ENCODE peak calls at places on chromosomes 6 and 20, in four cellular contexts. H is fibroblast of mammary gland, U is K562, J is heart right ventricle. O is an unnamed sample.

GRCh38 chr6:157798851-157799250 is 24.2 kb upstream of the SNX9 start:
- DNase-seq in J (no peak), U (no peak), H (no peak), O (no peak)

GRCh38 chr20:2101057-2101934 is at the start of gene STK35:
- DNase-seq in J (no peak), H (peak), U (no peak), O (no peak)

GRCh38 chr6:42400031-42400760 is 51.5 kb downstream of the TRERF1 start:
- DNase-seq in U (no peak), J (no peak), H (no peak), O (no peak)

GRCh38 chr6:84635081-84635745 is 129.2 kb downstream of the TBX18 start:
- DNase-seq in J (no peak), U (no peak), H (no peak), O (peak)

GRCh38 chr20:33262658-33263065 is 20.4 kb upstream of the BPIFB1 start:
- DNase-seq in J (peak), H (peak), U (peak), O (peak)

GRCh38 chr6:170172825-170173231 is 118.0 kb downstream of the DLL1 start:
- DNase-seq in J (no peak), U (no peak), H (no peak), O (no peak)

GRCh38 chr6:126529605-126530004 is 189.7 kb downstream of the CENPW start:
- DNase-seq in H (peak), U (no peak), J (no peak), O (peak)

GRCh38 chr6:80210618-80211017 is 104.1 kb downstream of the BCKDHB start:
- DNase-seq in U (no peak), J (peak), H (peak), O (peak)

GRCh38 chr20:60228255-60228654 is 270.0 kb downstream of the CDH26 start:
- DNase-seq in U (no peak), H (no peak), J (no peak), O (no peak)

GRCh38 chr6:133590814-133591213 is 298.1 kb upstream of the TCF21 start:
- DNase-seq in U (no peak), H (peak), J (no peak), O (peak)

GRCh38 chr6:130409394-130410095 is 43.7 kb downstream of the TMEM200A start:
- DNase-seq in J (no peak), H (peak), U (no peak), O (peak)

GRCh38 chr20:16674243-16674642 is 55.6 kb upstream of the SNRPB2 start:
- DNase-seq in J (no peak), U (no peak), H (no peak), O (no peak)

GRCh38 chr6:27592107-27592480 is 119.2 kb upstream of the ZNF184 start:
- DNase-seq in U (no peak), J (no peak), H (peak), O (no peak)

GRCh38 chr20:2738734-2739398 is 46.3 kb downstream of the EBF4 start:
- DNase-seq in U (no peak), H (no peak), J (no peak), O (no peak)

GRCh38 chr20:44204156-44204831 is 6.3 kb downstream of the OSER1 start:
- DNase-seq in U (no peak), J (no peak), H (peak), O (peak)

GRCh38 chr6:18742406-18742805 is 355.3 kb downstream of the RNF144B start:
- DNase-seq in H (peak), U (no peak), J (no peak), O (peak)

GRCh38 chr20:37807901-37808751 is 94.8 kb upstream of the VSTM2L start:
- DNase-seq in J (no peak), H (no peak), U (no peak), O (no peak)

GRCh38 chr20:1478566-1478965 is 11.9 kb upstream of the NSFL1C start:
- DNase-seq in J (no peak), H (peak), U (no peak), O (peak)

GRCh38 chr6:122753688-122754056 is 25.8 kb upstream of the FABP7 start:
- DNase-seq in H (peak), J (no peak), U (no peak), O (peak)

GRCh38 chr6:113172531-113172966 is 684.6 kb upstream of the MARCKS start:
- DNase-seq in H (no peak), U (no peak), J (peak), O (no peak)

GRCh38 chr6:12962995-12963394 is 246.4 kb downstream of the PHACTR1 start:
- DNase-seq in J (no peak), H (no peak), U (no peak), O (peak)

GRCh38 chr6:155313602-155314091 is 637 bp downstream of the TFB1M start:
- DNase-seq in J (peak), U (no peak), H (peak), O (peak)

GRCh38 chr6:40805336-40805735 is 218.2 kb upstream of the LRFN2 start:
- DNase-seq in U (no peak), J (no peak), H (no peak), O (no peak)

GRCh38 chr6:134060491-134061106 is 8.2 kb upstream of the SLC2A12 start:
- DNase-seq in J (no peak), U (no peak), H (peak), O (peak)

GRCh38 chr20:61424628-61425420 is 172.8 kb downstream of the CDH4 start:
- DNase-seq in U (no peak), J (no peak), H (no peak), O (no peak)

GRCh38 chr20:45340236-45340847 is 7.9 kb downstream of the SDC4 start:
- DNase-seq in H (no peak), U (no peak), J (no peak), O (no peak)

GRCh38 chr6:45923831-45924391 is 91.7 kb downstream of the CLIC5 start:
- DNase-seq in U (no peak), J (no peak), H (peak), O (peak)

GRCh38 chr6:39843305-39844020 is 51.3 kb downstream of the DAAM2 start:
- DNase-seq in H (peak), J (no peak), U (no peak), O (no peak)

GRCh38 chr6:28081486-28081751 is 1.1 kb downstream of the ZNF165 start:
- DNase-seq in J (no peak), H (no peak), U (no peak), O (no peak)

GRCh38 chr20:62837790-62838458 is 21.1 kb downstream of the COL9A3 start:
- DNase-seq in U (no peak), H (peak), J (no peak), O (peak)

GRCh38 chr6:158031445-158032353 is 50.0 kb downstream of the SYNJ2 start:
- DNase-seq in J (peak), H (peak), U (peak), O (peak)

GRCh38 chr6:168318090-168318489 is 1.5 kb downstream of the DACT2 start:
- DNase-seq in U (no peak), J (no peak), H (no peak), O (no peak)

GRCh38 chr6:168320661-168321060 is 1.1 kb upstream of the DACT2 start:
- DNase-seq in U (no peak), H (no peak), J (no peak), O (no peak)

GRCh38 chr6:168318579-168319278 is 848 bp downstream of the DACT2 start:
- DNase-seq in U (no peak), J (no peak), H (no peak), O (no peak)

GRCh38 chr6:168322966-168323365 is 3.4 kb upstream of the DACT2 start:
- DNase-seq in U (no peak), H (no peak), J (no peak), O (no peak)

DNA sequence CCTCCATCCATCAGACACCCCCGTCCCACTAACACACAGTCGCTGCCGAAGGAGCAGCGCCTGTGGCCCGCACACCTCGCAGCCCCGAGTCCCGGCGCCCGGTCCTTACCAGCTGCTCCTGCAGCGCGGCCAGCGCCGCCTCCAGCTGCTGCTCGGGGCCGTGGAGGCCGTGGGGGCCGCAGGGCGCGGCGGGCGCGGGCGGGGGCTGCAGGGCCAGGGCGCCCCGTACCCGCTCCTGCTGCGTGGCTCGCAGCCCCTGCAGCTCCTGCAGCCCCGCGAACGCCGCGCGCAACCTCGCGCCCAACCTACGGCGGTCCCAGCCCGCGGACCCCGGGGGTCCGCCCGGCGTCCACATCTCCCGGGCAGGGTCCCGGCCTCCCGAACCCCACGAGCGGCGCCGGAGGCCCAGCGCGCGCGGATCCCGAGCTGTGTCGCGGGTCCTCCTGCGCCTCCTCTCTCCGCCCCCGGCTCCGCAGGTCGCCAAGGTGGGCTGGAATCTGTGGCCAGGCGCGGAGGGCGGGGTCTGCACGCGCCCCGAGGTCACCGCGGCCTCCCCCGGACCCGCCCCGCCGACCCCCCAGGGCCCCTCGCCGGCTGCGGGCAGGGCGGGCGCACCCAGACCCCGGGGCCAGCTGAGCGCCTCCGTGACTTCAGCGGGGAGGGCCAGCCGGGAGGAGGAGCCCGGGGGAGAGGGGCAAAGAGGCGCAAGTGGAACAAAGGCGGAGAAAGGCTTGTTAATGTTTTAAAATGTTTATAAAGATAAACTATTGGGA is at the start of gene DACT2:
- DNase-seq in U (no peak), J (no peak), H (no peak), O (no peak)
- H3K4me3 ChIP-seq in U (no peak), J (peak), H (no peak), O (no peak)

GRCh38 chr20:39117486-39117885 is 155.3 kb downstream of the DHX35 start:
- DNase-seq in U (no peak), J (no peak), H (peak), O (peak)
- TF ChIP-seq CTCF in U (no peak), J (no peak), H (no peak), O (no peak)

GRCh38 chr6:32415521-32416019 is 8.6 kb upstream of the BTNL2 start:
- DNase-seq in H (peak), U (peak), J (peak), O (peak)

GRCh38 chr6:32413427-32414047 is 6.6 kb upstream of the BTNL2 start:
- DNase-seq in U (peak), H (peak), J (peak), O (peak)

GRCh38 chr6:32410906-32411305 is 3.9 kb upstream of the BTNL2 start:
- DNase-seq in U (no peak), H (no peak), J (no peak), O (no peak)

GRCh38 chr6:32411943-32412342 is 5.0 kb upstream of the BTNL2 start:
- DNase-seq in U (no peak), H (no peak), J (no peak), O (no peak)

GRCh38 chr6:32416031-32416430 is 9.1 kb upstream of the BTNL2 start:
- DNase-seq in J (no peak), H (no peak), U (no peak), O (no peak)
- H3K4me3 ChIP-seq in J (peak), H (no peak), U (no peak), O (no peak)

DNA sequence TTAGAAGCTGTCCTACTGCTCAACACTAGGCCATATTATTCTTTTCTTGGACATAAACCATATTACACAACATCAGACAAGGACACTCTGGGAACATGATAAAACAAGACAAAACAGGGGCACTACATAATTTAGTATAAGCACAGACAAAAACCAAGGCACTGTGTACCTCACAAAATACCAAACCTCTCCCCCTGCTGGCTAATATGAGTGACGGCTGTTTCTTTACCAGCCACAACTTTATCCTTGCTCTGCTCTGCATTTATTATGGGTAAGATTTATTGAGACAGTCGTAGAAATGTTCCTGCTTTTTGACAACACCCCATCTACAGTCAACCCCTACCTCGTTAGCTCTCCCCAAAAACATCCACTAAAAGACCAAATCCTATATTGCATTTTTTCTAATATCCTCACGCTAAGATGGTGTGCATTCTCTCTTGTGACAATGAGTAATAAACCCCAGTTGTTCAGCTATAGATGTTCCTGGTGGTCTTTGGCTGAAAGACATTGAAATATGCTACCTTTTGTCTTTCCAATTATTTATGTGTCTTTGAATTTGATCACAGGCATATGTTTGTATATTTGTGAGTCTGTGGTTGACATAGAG is 23.8 kb upstream of the POLR1H start:
- DNase-seq in J (no peak), U (peak), H (peak), O (peak)
- TF ChIP-seq CTCF in J (peak), U (peak), H (peak), O (peak)

GRCh38 chr6:34238507-34239239 is 2.0 kb downstream of the HMGA1 start:
- DNase-seq in U (no peak), J (no peak), H (no peak), O (no peak)

GRCh38 chr6:34237722-34238506 is 1.2 kb downstream of the HMGA1 start:
- DNase-seq in H (no peak), J (no peak), U (peak), O (no peak)

GRCh38 chr6:34236423-34237315 is at the start of gene HMGA1:
- DNase-seq in H (peak), J (peak), U (peak), O (peak)

GRCh38 chr6:34235605-34236422 is 859 bp upstream of the HMGA1 start:
- DNase-seq in J (peak), H (peak), U (peak), O (peak)

DNA sequence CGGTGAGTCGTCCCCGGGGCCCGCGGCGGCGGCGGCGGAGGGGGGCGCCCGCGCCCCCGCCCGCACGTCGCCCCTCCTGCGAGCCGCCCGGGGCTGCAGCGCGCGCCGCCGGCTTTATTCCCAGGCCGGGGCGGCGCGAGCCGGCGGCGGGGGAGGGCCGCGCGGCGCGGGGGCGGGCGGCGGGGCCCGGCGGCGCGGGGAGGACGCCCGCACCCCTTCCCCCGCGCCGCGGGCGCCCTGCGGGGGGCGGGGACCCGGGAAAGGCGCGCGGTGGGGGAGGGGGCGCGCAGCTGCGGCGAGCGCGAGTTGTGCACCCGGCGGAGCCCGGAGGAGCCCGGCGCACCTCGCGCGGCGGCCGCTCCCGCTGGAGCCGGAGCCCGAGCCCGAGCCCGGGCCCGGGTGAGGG is 646 bp downstream of the HMGA1 start:
- DNase-seq in U (peak), H (no peak), J (no peak), O (no peak)
- H3K4me3 ChIP-seq in U (peak), H (peak), J (peak), O (peak)

GRCh38 chr6:99605074-99605726 is 1.4 kb upstream of the PRDM13 start:
- DNase-seq in J (no peak), H (no peak), U (no peak), O (no peak)
- TF ChIP-seq CTCF in J (no peak), H (no peak), U (no peak), O (no peak)

GRCh38 chr6:3233321-3233720 is 5.9 kb upstream of the TUBB2B start:
- DNase-seq in H (no peak), U (no peak), J (no peak), O (no peak)

GRCh38 chr6:3229566-3230274 is 2.3 kb upstream of the TUBB2B start:
- DNase-seq in U (peak), J (no peak), H (no peak), O (no peak)

GRCh38 chr6:3230275-3231212 is 3.1 kb upstream of the TUBB2B start:
- DNase-seq in J (no peak), H (no peak), U (no peak), O (peak)

GRCh38 chr6:3231213-3232016 is 4.0 kb upstream of the TUBB2B start:
- DNase-seq in J (peak), U (no peak), H (peak), O (peak)

GRCh38 chr6:3232017-3232838 is 4.8 kb upstream of the TUBB2B start:
- DNase-seq in J (no peak), H (no peak), U (no peak), O (no peak)
- H3K4me3 ChIP-seq in J (peak), H (peak), U (no peak), O (peak)

DNA sequence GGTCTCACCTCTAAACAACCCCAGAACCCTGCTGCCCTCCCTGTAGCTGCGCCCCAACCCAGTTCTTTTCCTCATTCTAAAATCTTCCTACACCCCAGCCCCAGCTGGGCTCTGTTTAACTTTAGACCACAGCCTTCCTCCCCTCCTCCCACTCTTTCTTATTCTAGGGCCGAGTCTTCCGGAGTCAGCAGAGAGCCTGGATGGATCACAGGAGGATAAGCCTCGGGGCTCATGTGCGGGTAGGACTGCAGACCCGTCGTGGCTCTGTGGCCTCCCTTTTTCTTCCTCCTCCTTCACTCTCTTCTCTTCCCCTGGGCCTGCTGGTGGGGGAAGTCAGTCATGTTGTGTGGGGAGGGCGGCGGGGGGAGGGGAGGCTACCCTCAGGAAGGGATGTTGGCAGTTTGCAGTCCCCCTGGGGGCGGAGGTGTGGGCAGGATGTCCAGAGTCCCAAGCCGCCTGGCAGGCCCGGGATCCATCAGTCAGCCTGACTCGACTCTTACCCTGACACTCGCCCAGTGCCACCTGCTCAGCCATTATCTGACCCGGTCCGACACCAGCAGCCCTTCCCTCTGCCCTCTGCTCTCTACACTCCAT is 8.1 kb downstream of the CAPN11 start:
- DNase-seq in H (no peak), U (peak), J (no peak), O (no peak)
- TF ChIP-seq CTCF in H (no peak), U (no peak), J (no peak), O (no peak)

O was measured in AG10803.